ENCODE peak calls at places on chromosomes 7 and 10, in six cellular contexts. C is left ventricle myocardium inferior, Q is astrocyte, V is upper lobe of right lung, U is HCT116, L is prostate gland. E is an unnamed sample.
A peak's percentile ranks its signal among the peaks of the same experiment; 100 is the strongest.

GRCh38 chr7:40516376-40516775 is 381.6 kb downstream of the SUGCT start:
- DNase-seq in C (no peak), Q (no peak), V (no peak), U (no peak), L (no peak), E (no peak)

GRCh38 chr7:137343483-137343841 is at the start of gene PTN:
- DNase-seq in C (peak; percentile 40), Q (peak; percentile 77), V (no peak), U (no peak), L (peak; percentile 14), E (no peak)

GRCh38 chr7:135684134-135684533 is 21.8 kb downstream of the STMP1 start:
- DNase-seq in C (no peak), Q (peak; percentile 49), V (no peak), U (no peak), L (no peak), E (no peak)

GRCh38 chr10:127524869-127525268 is 24.2 kb upstream of the NPS start:
- DNase-seq in C (no peak), Q (no peak), V (no peak), U (peak; percentile 15), L (no peak), E (no peak)

GRCh38 chr10:66980276-66980675 is 54.4 kb downstream of the LRRTM3 start:
- DNase-seq in C (no peak), Q (no peak), V (no peak), U (no peak), L (no peak), E (no peak)

GRCh38 chr10:124913167-124913566 is 28.8 kb upstream of the ZRANB1 start:
- DNase-seq in C (no peak), Q (no peak), V (no peak), U (no peak), L (peak; percentile 39), E (no peak)

GRCh38 chr10:123559066-123559822 is 106.9 kb upstream of the GPR26 start:
- DNase-seq in C (peak; percentile 45), Q (peak; percentile 6), V (peak; percentile 79), U (peak; percentile 60), L (peak; percentile 48), E (peak; percentile 90)

GRCh38 chr7:35652124-35652523 is 42.8 kb downstream of the HERPUD2 start:
- DNase-seq in C (no peak), Q (no peak), V (no peak), U (no peak), L (no peak), E (peak; percentile 56)

GRCh38 chr7:44378744-44379143 is 53.4 kb upstream of the CAMK2B start:
- DNase-seq in C (no peak), Q (peak; percentile 84), V (no peak), U (no peak), L (no peak), E (no peak)

GRCh38 chr7:76047811-76048667 is at the start of the genes MDH2 and STYXL1:
- DNase-seq in C (peak; percentile 95), Q (peak; percentile 88), V (peak; percentile 97), U (peak; percentile 91), L (peak; percentile 91), E (peak; percentile 97)

GRCh38 chr10:128511284-128511683 is 385.1 kb upstream of the MKI67 start:
- DNase-seq in C (no peak), Q (no peak), V (no peak), U (no peak), L (no peak), E (no peak)

GRCh38 chr7:5713124-5713912 is 68.1 kb downstream of the RNF216 start:
- DNase-seq in C (no peak), Q (no peak), V (no peak), U (no peak), L (no peak), E (no peak)

GRCh38 chr10:77428776-77429395 is 208.7 kb downstream of the KCNMA1 start:
- DNase-seq in C (no peak), Q (peak; percentile 64), V (peak; percentile 71), U (peak; percentile 24), L (no peak), E (no peak)

GRCh38 chr7:114819629-114820362 is 102.1 kb upstream of the MDFIC start:
- DNase-seq in C (no peak), Q (peak; percentile 96), V (no peak), U (peak; percentile 69), L (no peak), E (no peak)

DNA sequence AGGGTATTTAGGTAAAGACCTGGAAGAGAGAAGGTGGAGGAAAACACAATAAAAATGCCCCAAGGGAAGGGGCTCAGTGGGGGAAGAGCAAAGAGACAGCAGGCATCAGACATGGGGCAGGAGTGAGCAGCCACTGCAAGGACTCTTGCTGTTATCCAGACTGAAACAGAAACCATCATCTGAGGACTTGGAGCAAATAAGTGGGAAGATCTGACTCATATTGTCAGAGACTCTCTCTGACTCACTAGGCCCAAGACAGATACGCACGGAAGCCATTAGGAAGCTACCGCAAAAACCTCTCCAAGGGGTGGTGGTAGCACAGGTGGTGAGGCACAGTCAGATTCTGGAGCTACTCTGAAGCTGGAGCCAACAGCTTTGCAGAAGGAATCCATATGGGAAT is 110.7 kb downstream of the RNF32 start:
- DNase-seq in C (no peak), Q (peak; percentile 99), V (no peak), U (peak; percentile 42), L (no peak), E (no peak)
- H3K4me1 ChIP-seq in C (peaks cover 4% of the 10 kb centered on the region), Q (peaks cover 14% of the 10 kb centered on the region), V (no peaks in the 10 kb centered on the region), U (no peaks in the 10 kb centered on the region), L (no peaks in the 10 kb centered on the region), E (no peaks in the 10 kb centered on the region)

GRCh38 chr7:1642291-1642728 is 27.8 kb upstream of the ELFN1 start:
- DNase-seq in C (no peak), Q (no peak), V (no peak), U (no peak), L (no peak), E (no peak)
- H3K27me3 ChIP-seq in C (peaks cover 83% of the 10 kb centered on the region), Q (peaks cover 13% of the 10 kb centered on the region), V (peaks cover 41% of the 10 kb centered on the region), U (no peaks in the 10 kb centered on the region), L (peaks cover 2% of the 10 kb centered on the region), E (peaks cover 18% of the 10 kb centered on the region)

GRCh38 chr7:141231018-141231792 is 157.3 kb downstream of the TMEM178B start:
- DNase-seq in C (peak; percentile 47), Q (peak; percentile 26), V (no peak), U (peak; percentile 21), L (no peak), E (no peak)
- TF ChIP-seq CTCF in C (peak; percentile 60), Q (peak; percentile 33), V (peak; percentile 13), U (peak; percentile 17), L (no peak), E (no peak)

GRCh38 chr10:1059902-1060301 is 3.7 kb downstream of the WDR37 start:
- DNase-seq in C (no peak), Q (no peak), V (no peak), U (no peak), L (no peak), E (no peak)
- H3K4me1 ChIP-seq in C (peaks cover 99% of the 10 kb centered on the region), Q (peaks cover 29% of the 10 kb centered on the region), V (peaks cover 20% of the 10 kb centered on the region), U (peaks cover 11% of the 10 kb centered on the region), L (peaks cover 6% of the 10 kb centered on the region), E (peaks cover 90% of the 10 kb centered on the region)

DNA sequence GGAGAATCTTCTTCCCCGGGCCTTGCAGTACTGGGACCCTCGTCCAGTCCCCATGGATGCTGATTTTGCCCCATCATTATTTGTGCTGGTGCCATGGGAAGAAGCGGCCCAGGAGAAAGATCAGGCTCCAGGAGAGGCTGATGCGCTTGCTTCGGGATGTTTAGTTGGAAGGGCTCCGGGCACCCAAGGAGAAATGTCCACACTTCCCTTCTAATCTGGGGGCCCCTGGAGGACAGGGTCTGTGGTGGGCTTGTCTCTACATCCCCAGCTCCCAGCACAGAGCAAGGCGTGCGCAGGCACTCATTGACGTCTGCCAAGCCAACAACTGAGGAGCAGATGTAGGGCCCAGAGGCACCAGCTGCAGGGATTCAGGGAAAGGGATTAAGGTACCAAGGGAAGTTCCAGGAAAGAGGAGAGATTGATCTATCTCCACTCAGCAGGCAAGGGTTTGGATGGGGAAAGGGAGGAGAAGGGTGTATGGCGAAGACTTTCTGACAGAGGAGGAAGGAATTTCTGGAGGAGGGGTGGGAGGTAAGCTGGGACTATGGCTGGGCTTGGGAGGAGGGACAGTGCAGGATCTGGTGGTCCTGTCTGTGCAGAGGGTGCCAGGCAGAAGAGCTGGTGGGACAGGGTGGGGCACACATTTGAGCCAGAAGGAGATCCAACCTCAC is 38.7 kb upstream of the LEP start:
- DNase-seq in C (no peak), Q (no peak), V (no peak), U (no peak), L (no peak), E (no peak)
- H3K27me3 ChIP-seq in C (peaks cover 91% of the 10 kb centered on the region), Q (peaks cover 56% of the 10 kb centered on the region), V (peaks cover 57% of the 10 kb centered on the region), U (peaks cover 4% of the 10 kb centered on the region), L (peaks cover 14% of the 10 kb centered on the region), E (peaks cover 17% of the 10 kb centered on the region)

GRCh38 chr10:11142809-11143208 is 125.1 kb downstream of the CELF2 start:
- DNase-seq in C (no peak), Q (no peak), V (no peak), U (no peak), L (no peak), E (no peak)
- TF ChIP-seq CTCF in C (no peak), Q (no peak), V (no peak), U (no peak), L (no peak), E (no peak)